ENCODE peak calls at places on chromosomes 6 and 20, in ten cellular contexts. One of them, this sample, is unnamed.

GRCh38 chr6:110822248-110822647 is 7.0 kb upstream of the CDK19 start:
- DNase-seq in heart left ventricle: no peak
- DNase-seq in psoas muscle: no peak
- DNase-seq in tibial nerve: no peak
- DNase-seq in AG04450: no peak
- DNase-seq in keratinocyte: no peak
- DNase-seq in astrocyte of the spinal cord: no peak
- DNase-seq in H7: no peak
- DNase-seq in neural progenitor cell: no peak
- DNase-seq in PC-9: no peak
- DNase-seq in this sample: no peak

GRCh38 chr6:106832766-106833510 is 141.6 kb downstream of the CD24 start:
- DNase-seq in astrocyte of the spinal cord: no peak
- DNase-seq in keratinocyte: no peak
- DNase-seq in PC-9: no peak
- DNase-seq in psoas muscle: no peak
- DNase-seq in heart left ventricle: no peak
- DNase-seq in H7: no peak
- DNase-seq in tibial nerve: no peak
- DNase-seq in neural progenitor cell: no peak
- DNase-seq in AG04450: no peak
- DNase-seq in this sample: no peak

GRCh38 chr6:132259070-132259469 is 142.2 kb downstream of the MOXD1 start:
- DNase-seq in psoas muscle: no peak
- DNase-seq in tibial nerve: no peak
- DNase-seq in H7: peak
- DNase-seq in neural progenitor cell: peak
- DNase-seq in keratinocyte: no peak
- DNase-seq in astrocyte of the spinal cord: peak
- DNase-seq in PC-9: no peak
- DNase-seq in heart left ventricle: no peak
- DNase-seq in AG04450: no peak
- DNase-seq in this sample: no peak

GRCh38 chr20:4684837-4685413 is 36.8 kb upstream of the PRND start:
- DNase-seq in keratinocyte: no peak
- DNase-seq in neural progenitor cell: no peak
- DNase-seq in PC-9: no peak
- DNase-seq in psoas muscle: no peak
- DNase-seq in tibial nerve: no peak
- DNase-seq in heart left ventricle: no peak
- DNase-seq in AG04450: peak
- DNase-seq in H7: no peak
- DNase-seq in astrocyte of the spinal cord: peak
- DNase-seq in this sample: no peak

GRCh38 chr6:130604869-130605401 is 222.3 kb upstream of the SMLR1 start:
- DNase-seq in H7: no peak
- DNase-seq in PC-9: no peak
- DNase-seq in astrocyte of the spinal cord: no peak
- DNase-seq in AG04450: no peak
- DNase-seq in tibial nerve: no peak
- DNase-seq in heart left ventricle: no peak
- DNase-seq in psoas muscle: no peak
- DNase-seq in keratinocyte: no peak
- DNase-seq in neural progenitor cell: no peak
- DNase-seq in this sample: no peak

GRCh38 chr20:44952731-44953130 is 7.5 kb downstream of the TOMM34 start:
- DNase-seq in psoas muscle: no peak
- DNase-seq in astrocyte of the spinal cord: no peak
- DNase-seq in heart left ventricle: no peak
- DNase-seq in PC-9: no peak
- DNase-seq in neural progenitor cell: no peak
- DNase-seq in keratinocyte: no peak
- DNase-seq in H7: no peak
- DNase-seq in tibial nerve: no peak
- DNase-seq in AG04450: no peak
- DNase-seq in this sample: no peak

GRCh38 chr20:26315054-26315453 is 618.4 kb upstream of the ZNF337 start:
- DNase-seq in psoas muscle: no peak
- DNase-seq in heart left ventricle: no peak
- DNase-seq in astrocyte of the spinal cord: no peak
- DNase-seq in tibial nerve: no peak
- DNase-seq in H7: no peak
- DNase-seq in AG04450: no peak
- DNase-seq in PC-9: no peak
- DNase-seq in keratinocyte: no peak
- DNase-seq in neural progenitor cell: no peak
- DNase-seq in this sample: no peak

GRCh38 chr6:25717856-25718740 is 36.4 kb upstream of the SLC17A4 start:
- DNase-seq in tibial nerve: no peak
- DNase-seq in astrocyte of the spinal cord: peak
- DNase-seq in PC-9: no peak
- DNase-seq in psoas muscle: no peak
- DNase-seq in H7: no peak
- DNase-seq in keratinocyte: no peak
- DNase-seq in neural progenitor cell: peak
- DNase-seq in heart left ventricle: no peak
- DNase-seq in AG04450: no peak
- DNase-seq in this sample: no peak

GRCh38 chr6:166955865-166956443 is 396 bp downstream of the RNASET2 start:
- DNase-seq in astrocyte of the spinal cord: peak
- DNase-seq in PC-9: no peak
- DNase-seq in neural progenitor cell: peak
- DNase-seq in psoas muscle: peak
- DNase-seq in AG04450: no peak
- DNase-seq in H7: peak
- DNase-seq in heart left ventricle: no peak
- DNase-seq in tibial nerve: no peak
- DNase-seq in keratinocyte: no peak
- DNase-seq in this sample: peak

GRCh38 chr6:4610256-4610655 is 165.9 kb upstream of the CDYL start:
- DNase-seq in AG04450: no peak
- DNase-seq in keratinocyte: no peak
- DNase-seq in heart left ventricle: peak
- DNase-seq in astrocyte of the spinal cord: peak
- DNase-seq in H7: no peak
- DNase-seq in PC-9: no peak
- DNase-seq in neural progenitor cell: no peak
- DNase-seq in psoas muscle: peak
- DNase-seq in tibial nerve: no peak
- DNase-seq in this sample: no peak

GRCh38 chr6:151059612-151060095 is 180.1 kb upstream of the AKAP12 start:
- DNase-seq in tibial nerve: no peak
- DNase-seq in psoas muscle: no peak
- DNase-seq in PC-9: no peak
- DNase-seq in heart left ventricle: no peak
- DNase-seq in astrocyte of the spinal cord: peak
- DNase-seq in neural progenitor cell: no peak
- DNase-seq in AG04450: no peak
- DNase-seq in H7: no peak
- DNase-seq in keratinocyte: no peak
- DNase-seq in this sample: no peak

GRCh38 chr6:64505312-64505711 is 869.7 kb downstream of the PHF3 start:
- DNase-seq in psoas muscle: no peak
- DNase-seq in AG04450: no peak
- DNase-seq in tibial nerve: no peak
- DNase-seq in PC-9: no peak
- DNase-seq in H7: peak
- DNase-seq in neural progenitor cell: peak
- DNase-seq in heart left ventricle: no peak
- DNase-seq in astrocyte of the spinal cord: no peak
- DNase-seq in keratinocyte: no peak
- DNase-seq in this sample: no peak

GRCh38 chr20:36097751-36098151 is 56.8 kb upstream of the EPB41L1 start:
- DNase-seq in tibial nerve: no peak
- DNase-seq in psoas muscle: no peak
- DNase-seq in heart left ventricle: no peak
- DNase-seq in AG04450: no peak
- DNase-seq in astrocyte of the spinal cord: no peak
- DNase-seq in PC-9: peak
- DNase-seq in keratinocyte: no peak
- DNase-seq in neural progenitor cell: peak
- DNase-seq in H7: peak
- DNase-seq in this sample: no peak

GRCh38 chr20:47660983-47661711 is 124.1 kb downstream of the SULF2 start:
- DNase-seq in neural progenitor cell: no peak
- DNase-seq in astrocyte of the spinal cord: no peak
- DNase-seq in heart left ventricle: no peak
- DNase-seq in tibial nerve: no peak
- DNase-seq in AG04450: no peak
- DNase-seq in psoas muscle: no peak
- DNase-seq in keratinocyte: no peak
- DNase-seq in H7: no peak
- DNase-seq in PC-9: no peak
- DNase-seq in this sample: no peak

GRCh38 chr6:116101298-116101718 is 655 bp downstream of the NT5DC1 start:
- DNase-seq in tibial nerve: peak
- DNase-seq in astrocyte of the spinal cord: no peak
- DNase-seq in PC-9: no peak
- DNase-seq in AG04450: no peak
- DNase-seq in H7: no peak
- DNase-seq in psoas muscle: no peak
- DNase-seq in heart left ventricle: no peak
- DNase-seq in neural progenitor cell: no peak
- DNase-seq in keratinocyte: no peak
- DNase-seq in this sample: peak

GRCh38 chr20:48015136-48015925 is 230.1 kb upstream of the SULF2 start:
- DNase-seq in neural progenitor cell: no peak
- DNase-seq in H7: no peak
- DNase-seq in AG04450: no peak
- DNase-seq in keratinocyte: no peak
- DNase-seq in tibial nerve: no peak
- DNase-seq in heart left ventricle: no peak
- DNase-seq in astrocyte of the spinal cord: peak
- DNase-seq in psoas muscle: no peak
- DNase-seq in PC-9: no peak
- DNase-seq in this sample: no peak

GRCh38 chr6:7112741-7113313 is 5.1 kb downstream of the RREB1 start:
- DNase-seq in tibial nerve: no peak
- DNase-seq in astrocyte of the spinal cord: no peak
- DNase-seq in heart left ventricle: peak
- DNase-seq in PC-9: peak
- DNase-seq in neural progenitor cell: peak
- DNase-seq in psoas muscle: no peak
- DNase-seq in keratinocyte: no peak
- DNase-seq in AG04450: no peak
- DNase-seq in H7: no peak
- DNase-seq in this sample: no peak

GRCh38 chr6:33160096-33160495 is 32.2 kb downstream of the COL11A2 start:
- DNase-seq in neural progenitor cell: no peak
- DNase-seq in heart left ventricle: no peak
- DNase-seq in tibial nerve: no peak
- DNase-seq in psoas muscle: no peak
- DNase-seq in AG04450: no peak
- DNase-seq in astrocyte of the spinal cord: no peak
- DNase-seq in PC-9: no peak
- DNase-seq in H7: no peak
- DNase-seq in keratinocyte: no peak
- DNase-seq in this sample: no peak

GRCh38 chr6:53413326-53413725 is 64.6 kb upstream of the ELOVL5 start:
- DNase-seq in keratinocyte: no peak
- DNase-seq in PC-9: no peak
- DNase-seq in astrocyte of the spinal cord: no peak
- DNase-seq in heart left ventricle: no peak
- DNase-seq in AG04450: no peak
- DNase-seq in tibial nerve: no peak
- DNase-seq in H7: no peak
- DNase-seq in neural progenitor cell: no peak
- DNase-seq in psoas muscle: no peak
- DNase-seq in this sample: no peak

GRCh38 chr6:69796081-69796626 is 656 bp downstream of the LMBRD1 start:
- DNase-seq in tibial nerve: no peak
- DNase-seq in neural progenitor cell: peak
- DNase-seq in H7: peak
- DNase-seq in psoas muscle: no peak
- DNase-seq in PC-9: peak
- DNase-seq in astrocyte of the spinal cord: peak
- DNase-seq in keratinocyte: peak
- DNase-seq in AG04450: no peak
- DNase-seq in heart left ventricle: no peak
- DNase-seq in this sample: peak

GRCh38 chr6:38187688-38188590 is 368.4 kb downstream of the ZFAND3 start:
- DNase-seq in AG04450: no peak
- DNase-seq in H7: peak
- DNase-seq in heart left ventricle: no peak
- DNase-seq in PC-9: no peak
- DNase-seq in keratinocyte: no peak
- DNase-seq in psoas muscle: no peak
- DNase-seq in astrocyte of the spinal cord: no peak
- DNase-seq in tibial nerve: no peak
- DNase-seq in neural progenitor cell: no peak
- DNase-seq in this sample: no peak

GRCh38 chr6:28597217-28597835 is 71.6 kb downstream of the GPX5 start:
- DNase-seq in heart left ventricle: no peak
- DNase-seq in tibial nerve: no peak
- DNase-seq in astrocyte of the spinal cord: peak
- DNase-seq in H7: peak
- DNase-seq in keratinocyte: no peak
- DNase-seq in PC-9: peak
- DNase-seq in neural progenitor cell: peak
- DNase-seq in AG04450: no peak
- DNase-seq in psoas muscle: no peak
- DNase-seq in this sample: no peak
- H3K4me3 ChIP-seq in heart left ventricle: no peak
- H3K4me3 ChIP-seq in tibial nerve: no peak
- H3K4me3 ChIP-seq in astrocyte of the spinal cord: peak
- H3K4me3 ChIP-seq in H7: peak
- H3K4me3 ChIP-seq in keratinocyte: peak
- H3K4me3 ChIP-seq in PC-9: peak
- H3K4me3 ChIP-seq in neural progenitor cell: peak
- H3K4me3 ChIP-seq in AG04450: no peak
- H3K4me3 ChIP-seq in psoas muscle: no peak
- H3K4me3 ChIP-seq in this sample: no peak

GRCh38 chr6:19690676-19691075 is 146.5 kb upstream of the ID4 start:
- DNase-seq in keratinocyte: no peak
- DNase-seq in psoas muscle: no peak
- DNase-seq in tibial nerve: no peak
- DNase-seq in AG04450: no peak
- DNase-seq in H7: no peak
- DNase-seq in astrocyte of the spinal cord: no peak
- DNase-seq in PC-9: no peak
- DNase-seq in heart left ventricle: no peak
- DNase-seq in neural progenitor cell: no peak
- DNase-seq in this sample: no peak
- H3K4me3 ChIP-seq in keratinocyte: no peak
- H3K4me3 ChIP-seq in psoas muscle: no peak
- H3K4me3 ChIP-seq in tibial nerve: no peak
- H3K4me3 ChIP-seq in AG04450: no peak
- H3K4me3 ChIP-seq in H7: peak
- H3K4me3 ChIP-seq in astrocyte of the spinal cord: no peak
- H3K4me3 ChIP-seq in PC-9: no peak
- H3K4me3 ChIP-seq in heart left ventricle: no peak
- H3K4me3 ChIP-seq in neural progenitor cell: peak
- H3K4me3 ChIP-seq in this sample: no peak

GRCh38 chr20:1477896-1478490 is 11.3 kb upstream of the NSFL1C start:
- DNase-seq in astrocyte of the spinal cord: no peak
- DNase-seq in keratinocyte: peak
- DNase-seq in PC-9: peak
- DNase-seq in AG04450: no peak
- DNase-seq in neural progenitor cell: no peak
- DNase-seq in heart left ventricle: no peak
- DNase-seq in tibial nerve: no peak
- DNase-seq in H7: no peak
- DNase-seq in psoas muscle: no peak
- DNase-seq in this sample: no peak
- H3K4me3 ChIP-seq in astrocyte of the spinal cord: no peak
- H3K4me3 ChIP-seq in keratinocyte: peak
- H3K4me3 ChIP-seq in PC-9: peak
- H3K4me3 ChIP-seq in AG04450: no peak
- H3K4me3 ChIP-seq in neural progenitor cell: no peak
- H3K4me3 ChIP-seq in heart left ventricle: no peak
- H3K4me3 ChIP-seq in tibial nerve: no peak
- H3K4me3 ChIP-seq in H7: no peak
- H3K4me3 ChIP-seq in psoas muscle: no peak
- H3K4me3 ChIP-seq in this sample: no peak

GRCh38 chr6:140537834-140538680 is 1163.6 kb upstream of the CITED2 start:
- DNase-seq in psoas muscle: no peak
- DNase-seq in AG04450: peak
- DNase-seq in keratinocyte: peak
- DNase-seq in heart left ventricle: no peak
- DNase-seq in tibial nerve: no peak
- DNase-seq in neural progenitor cell: peak
- DNase-seq in H7: no peak
- DNase-seq in PC-9: peak
- DNase-seq in astrocyte of the spinal cord: peak
- DNase-seq in this sample: no peak
- H3K4me3 ChIP-seq in psoas muscle: peak
- H3K4me3 ChIP-seq in AG04450: no peak
- H3K4me3 ChIP-seq in keratinocyte: no peak
- H3K4me3 ChIP-seq in heart left ventricle: no peak
- H3K4me3 ChIP-seq in tibial nerve: no peak
- H3K4me3 ChIP-seq in neural progenitor cell: peak
- H3K4me3 ChIP-seq in H7: no peak
- H3K4me3 ChIP-seq in PC-9: peak
- H3K4me3 ChIP-seq in astrocyte of the spinal cord: no peak
- H3K4me3 ChIP-seq in this sample: no peak